ENCODE peak calls at places on chromosomes 2 and 18, in four cellular contexts. One of them, this sample, is unnamed.

GRCh38 chr2:71452565-71452964 is 796 bp upstream of the DYSF start:
- DNase-seq in mesenchymal stem cell: peak
- DNase-seq in H9: peak
- DNase-seq in H1: no peak
- DNase-seq in this sample: no peak

GRCh38 chr2:105261061-105261460 is 19.5 kb downstream of the GPR45 start:
- DNase-seq in mesenchymal stem cell: peak
- DNase-seq in H9: no peak
- DNase-seq in H1: no peak
- DNase-seq in this sample: no peak

GRCh38 chr2:2775018-2775417 is 443.9 kb upstream of the MYT1L start:
- DNase-seq in mesenchymal stem cell: no peak
- DNase-seq in H9: no peak
- DNase-seq in H1: no peak
- DNase-seq in this sample: no peak

GRCh38 chr18:49368161-49368875 is 92.1 kb downstream of the DYM start:
- DNase-seq in mesenchymal stem cell: no peak
- DNase-seq in H9: no peak
- DNase-seq in H1: no peak
- DNase-seq in this sample: no peak

GRCh38 chr2:182148344-182148743 is 162.7 kb downstream of the PPP1R1C start:
- DNase-seq in mesenchymal stem cell: no peak
- DNase-seq in H9: no peak
- DNase-seq in H1: no peak
- DNase-seq in this sample: no peak

GRCh38 chr2:188291617-188292445 is at the start of gene GULP1:
- DNase-seq in mesenchymal stem cell: peak
- DNase-seq in H9: peak
- DNase-seq in H1: peak
- DNase-seq in this sample: peak

GRCh38 chr2:181354626-181355025 is 102.6 kb upstream of the ITGA4 start:
- DNase-seq in mesenchymal stem cell: peak
- DNase-seq in H9: no peak
- DNase-seq in H1: no peak
- DNase-seq in this sample: no peak

GRCh38 chr2:69703189-69703588 is 38.7 kb upstream of the ANXA4 start:
- DNase-seq in mesenchymal stem cell: no peak
- DNase-seq in H9: no peak
- DNase-seq in H1: no peak
- DNase-seq in this sample: no peak

GRCh38 chr18:49371786-49372185 is 88.7 kb downstream of the DYM start:
- DNase-seq in mesenchymal stem cell: no peak
- DNase-seq in H9: no peak
- DNase-seq in H1: no peak
- DNase-seq in this sample: no peak

GRCh38 chr2:157825885-157826284 is 50.2 kb downstream of the ACVR1 start:
- DNase-seq in mesenchymal stem cell: peak
- DNase-seq in H9: no peak
- DNase-seq in H1: no peak
- DNase-seq in this sample: no peak

GRCh38 chr2:44171018-44171417 is 2.3 kb downstream of the PPM1B start:
- DNase-seq in mesenchymal stem cell: peak
- DNase-seq in H9: no peak
- DNase-seq in H1: no peak
- DNase-seq in this sample: no peak

GRCh38 chr2:147449323-147450080 is 395.3 kb upstream of the ACVR2A start:
- DNase-seq in mesenchymal stem cell: no peak
- DNase-seq in H9: peak
- DNase-seq in H1: no peak
- DNase-seq in this sample: peak

GRCh38 chr2:110219496-110220192 is 7.3 kb upstream of the MTLN start:
- DNase-seq in mesenchymal stem cell: peak
- DNase-seq in H9: no peak
- DNase-seq in H1: no peak
- DNase-seq in this sample: no peak

GRCh38 chr2:165114345-165114943 is 89.4 kb downstream of the SCN3A start:
- DNase-seq in mesenchymal stem cell: peak
- DNase-seq in H9: no peak
- DNase-seq in H1: no peak
- DNase-seq in this sample: no peak

GRCh38 chr2:99480390-99480789 is 9.4 kb downstream of the REV1 start:
- DNase-seq in mesenchymal stem cell: no peak
- DNase-seq in H9: no peak
- DNase-seq in H1: no peak
- DNase-seq in this sample: no peak

GRCh38 chr2:240402566-240403295 is 32.7 kb upstream of the GPC1 start:
- DNase-seq in mesenchymal stem cell: no peak
- DNase-seq in H9: peak
- DNase-seq in H1: peak
- DNase-seq in this sample: no peak

GRCh38 chr2:228614741-228615140 is 433.3 kb upstream of the SPHKAP start:
- DNase-seq in mesenchymal stem cell: no peak
- DNase-seq in H9: no peak
- DNase-seq in H1: no peak
- DNase-seq in this sample: no peak

GRCh38 chr2:88099798-88100488 is 27.9 kb downstream of the FABP1 start:
- DNase-seq in mesenchymal stem cell: peak
- DNase-seq in H9: peak
- DNase-seq in H1: peak
- DNase-seq in this sample: peak

GRCh38 chr2:200466703-200467418 is 43.0 kb downstream of the KCTD18 start:
- DNase-seq in mesenchymal stem cell: no peak
- DNase-seq in H9: no peak
- DNase-seq in H1: no peak
- DNase-seq in this sample: no peak

GRCh38 chr2:104938226-104938941 is 84.5 kb downstream of the POU3F3 start:
- DNase-seq in mesenchymal stem cell: no peak
- DNase-seq in H9: no peak
- DNase-seq in H1: no peak
- DNase-seq in this sample: no peak

GRCh38 chr2:232795920-232796319 is 19.6 kb upstream of the KCNJ13 start:
- DNase-seq in mesenchymal stem cell: peak
- DNase-seq in H9: no peak
- DNase-seq in H1: no peak
- DNase-seq in this sample: no peak

GRCh38 chr2:42105330-42106256 is 57.8 kb downstream of the PKDCC start:
- DNase-seq in mesenchymal stem cell: no peak
- DNase-seq in H9: no peak
- DNase-seq in H1: no peak
- DNase-seq in this sample: no peak

GRCh38 chr18:67260841-67261240 is 255.7 kb downstream of the DSEL start:
- DNase-seq in mesenchymal stem cell: no peak
- DNase-seq in H9: no peak
- DNase-seq in H1: no peak
- DNase-seq in this sample: no peak

GRCh38 chr2:240586919-240587800 is 626 bp downstream of the CAPN10 start:
- DNase-seq in mesenchymal stem cell: peak
- DNase-seq in H9: peak
- DNase-seq in H1: no peak
- DNase-seq in this sample: no peak

GRCh38 chr2:174331731-174332606 is 2.8 kb upstream of the SP9 start:
- DNase-seq in mesenchymal stem cell: peak
- DNase-seq in H9: peak
- DNase-seq in H1: no peak
- DNase-seq in this sample: peak

GRCh38 chr2:104584393-104584792 is 269.5 kb upstream of the POU3F3 start:
- DNase-seq in mesenchymal stem cell: no peak
- DNase-seq in H9: peak
- DNase-seq in H1: no peak
- DNase-seq in this sample: peak

GRCh38 chr2:66561645-66562336 is 126.9 kb downstream of the MEIS1 start:
- DNase-seq in mesenchymal stem cell: no peak
- DNase-seq in H9: no peak
- DNase-seq in H1: no peak
- DNase-seq in this sample: no peak

GRCh38 chr2:237039301-237039906 is 46.3 kb upstream of the COPS8 start:
- DNase-seq in mesenchymal stem cell: no peak
- DNase-seq in H9: peak
- DNase-seq in H1: no peak
- DNase-seq in this sample: no peak

GRCh38 chr2:237041231-237041630 is 44.5 kb upstream of the COPS8 start:
- DNase-seq in mesenchymal stem cell: no peak
- DNase-seq in H9: no peak
- DNase-seq in H1: no peak
- DNase-seq in this sample: no peak

GRCh38 chr2:237045449-237045848 is 40.2 kb upstream of the COPS8 start:
- DNase-seq in mesenchymal stem cell: peak
- DNase-seq in H9: no peak
- DNase-seq in H1: no peak
- DNase-seq in this sample: no peak

GRCh38 chr2:237042101-237042500 is 43.6 kb upstream of the COPS8 start:
- DNase-seq in mesenchymal stem cell: no peak
- DNase-seq in H9: no peak
- DNase-seq in H1: no peak
- DNase-seq in this sample: no peak
- H2BK12ac ChIP-seq in mesenchymal stem cell: no peak
- H2BK12ac ChIP-seq in H9: no peak
- H2BK12ac ChIP-seq in H1: no peak
- H2BK12ac ChIP-seq in this sample: no peak

GRCh38 chr2:46117994-46118393 is 179.2 kb upstream of the EPAS1 start:
- DNase-seq in mesenchymal stem cell: no peak
- DNase-seq in H9: no peak
- DNase-seq in H1: no peak
- DNase-seq in this sample: no peak

GRCh38 chr2:46117379-46117778 is 179.8 kb upstream of the EPAS1 start:
- DNase-seq in mesenchymal stem cell: no peak
- DNase-seq in H9: no peak
- DNase-seq in H1: no peak
- DNase-seq in this sample: no peak

GRCh38 chr2:46118656-46119338 is 178.4 kb upstream of the EPAS1 start:
- DNase-seq in mesenchymal stem cell: no peak
- DNase-seq in H9: no peak
- DNase-seq in H1: no peak
- DNase-seq in this sample: no peak

GRCh38 chr2:46114981-46115380 is 182.2 kb upstream of the EPAS1 start:
- DNase-seq in mesenchymal stem cell: no peak
- DNase-seq in H9: no peak
- DNase-seq in H1: no peak
- DNase-seq in this sample: no peak

GRCh38 chr2:46116616-46117015 is 180.6 kb upstream of the EPAS1 start:
- DNase-seq in mesenchymal stem cell: no peak
- DNase-seq in H9: no peak
- DNase-seq in H1: no peak
- DNase-seq in this sample: no peak
- H3K23ac ChIP-seq in mesenchymal stem cell: no peak
- H3K23ac ChIP-seq in H9: no peak
- H3K23ac ChIP-seq in H1: no peak
- H3K23ac ChIP-seq in this sample: no peak

DNA sequence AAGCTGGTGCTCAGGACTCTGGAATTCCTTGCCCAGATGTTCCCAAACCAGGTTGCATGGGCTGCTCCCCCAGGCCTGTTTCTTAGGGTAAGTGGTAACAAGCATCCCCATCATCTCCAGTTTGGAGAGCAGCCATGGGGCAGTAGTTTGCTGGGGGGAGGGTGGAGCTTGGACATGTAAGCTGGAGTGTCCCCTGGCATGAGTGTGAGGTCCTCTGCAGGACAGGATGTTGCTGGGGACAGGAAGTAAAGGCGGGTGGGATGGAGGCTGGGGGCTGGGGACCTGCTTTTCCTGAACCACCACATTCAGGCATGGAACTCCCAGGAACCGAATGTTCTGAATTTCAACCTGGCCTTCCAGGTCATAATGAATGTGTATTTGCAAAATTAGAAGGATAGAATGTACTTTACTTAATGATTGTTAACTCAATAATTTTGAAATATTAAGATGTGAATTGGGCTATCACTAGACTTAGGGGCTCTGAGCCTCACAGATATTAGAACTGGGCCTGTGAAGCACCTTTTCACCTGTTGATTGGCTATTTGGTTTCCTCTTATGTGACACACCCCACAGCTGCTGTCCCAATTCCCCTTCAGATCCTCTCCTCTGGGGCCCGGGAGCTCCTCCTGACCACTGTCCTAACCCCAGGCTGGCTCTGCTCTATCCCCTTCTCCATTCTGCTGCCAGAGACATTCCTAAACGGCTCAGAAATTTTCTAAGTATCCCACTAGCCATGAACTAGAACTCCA is 66.4 kb upstream of the EPAS1 start:
- DNase-seq in mesenchymal stem cell: no peak
- DNase-seq in H9: no peak
- DNase-seq in H1: no peak
- DNase-seq in this sample: no peak
- H2BK12ac ChIP-seq in mesenchymal stem cell: no peak
- H2BK12ac ChIP-seq in H9: no peak
- H2BK12ac ChIP-seq in H1: peak
- H2BK12ac ChIP-seq in this sample: no peak

GRCh38 chr2:85769987-85770362 is 16.2 kb downstream of the ATOH8 start:
- DNase-seq in mesenchymal stem cell: no peak
- DNase-seq in H9: no peak
- DNase-seq in H1: no peak
- DNase-seq in this sample: no peak
- H3K23ac ChIP-seq in mesenchymal stem cell: no peak
- H3K23ac ChIP-seq in H9: no peak
- H3K23ac ChIP-seq in H1: no peak
- H3K23ac ChIP-seq in this sample: no peak

DNA sequence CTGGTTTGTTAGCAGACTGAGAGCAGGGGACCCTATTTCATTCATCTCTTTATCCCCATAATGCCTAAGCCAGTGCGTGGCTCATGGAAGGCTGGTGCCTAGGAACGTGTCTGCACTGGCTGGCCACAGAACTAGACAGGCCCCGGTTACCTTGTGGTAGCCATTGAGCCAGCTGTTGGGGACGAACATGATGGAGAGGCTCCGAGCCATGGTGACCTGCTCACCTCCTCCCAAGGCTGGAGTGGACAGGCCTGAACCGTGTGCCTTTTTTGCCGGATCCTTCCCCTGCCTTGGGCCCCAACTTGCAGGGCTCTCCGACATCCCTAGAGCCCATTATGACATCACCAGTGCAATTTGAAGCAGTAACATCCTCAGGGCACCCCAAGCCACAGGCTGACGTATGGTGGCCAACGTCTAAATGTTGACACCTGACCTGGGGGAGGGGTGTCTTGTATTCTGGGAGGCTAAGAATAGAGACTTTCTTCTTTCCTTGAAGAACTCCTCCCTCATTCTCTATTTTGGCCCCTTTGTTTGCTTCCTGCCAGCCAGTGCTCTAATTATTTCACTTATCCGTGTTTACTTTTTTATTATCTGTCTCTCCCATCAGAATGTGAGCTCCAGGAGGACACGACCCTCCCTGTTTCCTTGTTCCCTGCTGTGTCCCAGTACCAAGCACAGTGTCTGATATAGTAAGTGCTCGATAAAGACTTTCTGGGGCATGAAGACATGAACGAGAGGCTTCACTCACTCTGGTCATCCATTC is 12.2 kb upstream of the DNPEP start:
- DNase-seq in mesenchymal stem cell: peak
- DNase-seq in H9: no peak
- DNase-seq in H1: no peak
- DNase-seq in this sample: no peak
- H2BK12ac ChIP-seq in mesenchymal stem cell: peak
- H2BK12ac ChIP-seq in H9: no peak
- H2BK12ac ChIP-seq in H1: no peak
- H2BK12ac ChIP-seq in this sample: no peak

This sample was measured in neuronal stem cell.